ENCODE peak calls at places on chromosome 10, in nine cellular contexts. F is SK-N-SH; Y is skeletal muscle cell; D is ELF-1; G is COR-L47; P is naive thymus-derived CD4-positive, alpha-beta T cell; Q is HL-60; B is NCI-H2029 treated with DMSO at 0.1 percent for 48 hours; I is cardiac muscle cell. R is an unnamed sample.

GRCh38 chr10:95513008-95513589 is 48.1 kb downstream of the SORBS1 start:
- DNase-seq in F (no peak), Y (no peak), D (no peak), G (no peak), P (no peak), Q (no peak), B (no peak), I (no peak), R (peak; percentile 65)

GRCh38 chr10:99844433-99844955 is 62.1 kb downstream of the ABCC2 start:
- DNase-seq in F (no peak), Y (no peak), D (no peak), G (no peak), P (no peak), Q (no peak), B (no peak), I (no peak), R (no peak)

GRCh38 chr10:7787857-7788639 is at the start of the genes ATP5F1C and KIN:
- DNase-seq in F (peak; percentile 98), Y (peak; percentile 86), D (peak; percentile 98), G (peak; percentile 79), P (peak; percentile 96), Q (peak; percentile 89), B (peak; percentile 70), I (peak; percentile 98), R (peak; percentile 98)

GRCh38 chr10:110357252-110357780 is 52.6 kb upstream of the SMNDC1 start:
- DNase-seq in F (no peak), Y (peak; percentile 85), D (no peak), G (no peak), P (no peak), Q (no peak), B (no peak), I (peak; percentile 91), R (no peak)

GRCh38 chr10:49187950-49188761 is at the start of gene TMEM273:
- DNase-seq in F (no peak), Y (no peak), D (no peak), G (no peak), P (no peak), Q (peak; percentile 86), B (no peak), I (no peak), R (peak; percentile 93)

GRCh38 chr10:11293332-11293731 is 275.7 kb downstream of the CELF2 start:
- DNase-seq in F (no peak), Y (no peak), D (no peak), G (no peak), P (no peak), Q (no peak), B (no peak), I (no peak), R (no peak)

GRCh38 chr10:67140641-67141040 is 214.8 kb downstream of the LRRTM3 start:
- DNase-seq in F (no peak), Y (no peak), D (no peak), G (no peak), P (no peak), Q (no peak), B (no peak), I (no peak), R (no peak)

GRCh38 chr10:92011560-92012214 is 88.1 kb downstream of the BTAF1 start:
- DNase-seq in F (no peak), Y (peak; percentile 21), D (no peak), G (no peak), P (no peak), Q (no peak), B (no peak), I (peak; percentile 56), R (no peak)

GRCh38 chr10:107144490-107144889 is 20.0 kb downstream of the SORCS1 start:
- DNase-seq in F (no peak), Y (no peak), D (no peak), G (no peak), P (no peak), Q (no peak), B (no peak), I (no peak), R (no peak)

R was measured in right cardiac atrium.